ENCODE peak calls at places on chromosomes 4 and X, in ten cellular contexts. Z is SK-N-SH; Q is CD8-positive, alpha-beta T cell; K is CD4-positive, CD25-positive, alpha-beta regulatory T cell; W is tibial nerve; P is cardiac muscle cell; I is Karpas-422; F is body of pancreas; D is naive thymus-derived CD4-positive, alpha-beta T cell; S is neural progenitor cell. Y is an unnamed sample.

GRCh38 chr4:6992728-6993655 is 50.2 kb upstream of the TADA2B start:
- DNase-seq in Z (peak), Q (no peak), K (no peak), W (no peak), P (no peak), I (no peak), F (peak), D (no peak), S (no peak), Y (no peak)

GRCh38 chrX:115392871-115393270 is 103.4 kb downstream of the LUZP4 start:
- DNase-seq in Z (no peak), Q (no peak), K (no peak), W (no peak), P (no peak), I (no peak), F (no peak), D (no peak), S (no peak), Y (no peak)

GRCh38 chr4:77819409-77819835 is 254 bp upstream of the CNOT6L start:
- DNase-seq in Z (peak), Q (no peak), K (no peak), W (no peak), P (peak), I (peak), F (peak), D (peak), S (no peak), Y (no peak)

GRCh38 chr4:128715616-128716015 is 93.9 kb upstream of the JADE1 start:
- DNase-seq in Z (no peak), Q (no peak), K (no peak), W (no peak), P (no peak), I (no peak), F (no peak), D (no peak), S (no peak), Y (no peak)

GRCh38 chr4:155854597-155855226 is 11.4 kb downstream of the ASIC5 start:
- DNase-seq in Z (no peak), Q (no peak), K (no peak), W (no peak), P (no peak), I (no peak), F (no peak), D (no peak), S (peak), Y (no peak)

GRCh38 chrX:38409289-38409688 is 56.9 kb downstream of the OTC start:
- DNase-seq in Z (no peak), Q (no peak), K (no peak), W (no peak), P (no peak), I (no peak), F (no peak), D (no peak), S (no peak), Y (no peak)

GRCh38 chr4:45554423-45554822 is 569.4 kb downstream of the GABRG1 start:
- DNase-seq in Z (no peak), Q (no peak), K (no peak), W (no peak), P (no peak), I (no peak), F (no peak), D (no peak), S (no peak), Y (no peak)

GRCh38 chr4:102272318-102272717 is 73.0 kb downstream of the SLC39A8 start:
- DNase-seq in Z (no peak), Q (no peak), K (no peak), W (no peak), P (no peak), I (no peak), F (no peak), D (no peak), S (no peak), Y (no peak)

GRCh38 chrX:16826207-16826606 is 39.9 kb downstream of the TXLNG start:
- DNase-seq in Z (peak), Q (no peak), K (no peak), W (no peak), P (peak), I (peak), F (no peak), D (peak), S (peak), Y (no peak)

GRCh38 chrX:107826286-107827136 is 845 bp downstream of the MID2 start:
- DNase-seq in Z (peak), Q (peak), K (peak), W (peak), P (peak), I (peak), F (peak), D (peak), S (peak), Y (peak)

GRCh38 chr4:100360211-100360610 is 157.6 kb downstream of the EMCN start:
- DNase-seq in Z (no peak), Q (no peak), K (no peak), W (no peak), P (no peak), I (no peak), F (no peak), D (no peak), S (no peak), Y (no peak)

GRCh38 chr4:53962516-53963225 is 101.7 kb downstream of the CHIC2 start:
- DNase-seq in Z (peak), Q (no peak), K (no peak), W (peak), P (peak), I (peak), F (peak), D (no peak), S (peak), Y (no peak)

GRCh38 chrX:154476821-154477220 is 2.3 kb downstream of the LAGE3 start:
- DNase-seq in Z (no peak), Q (no peak), K (no peak), W (no peak), P (no peak), I (no peak), F (no peak), D (no peak), S (no peak), Y (no peak)

GRCh38 chrX:103396186-103396585 is 19.8 kb downstream of the BEX3 start:
- DNase-seq in Z (no peak), Q (no peak), K (no peak), W (no peak), P (no peak), I (no peak), F (no peak), D (no peak), S (no peak), Y (no peak)

GRCh38 chr4:94428884-94429283 is 22.9 kb upstream of the PDLIM5 start:
- DNase-seq in Z (no peak), Q (no peak), K (no peak), W (no peak), P (no peak), I (no peak), F (no peak), D (no peak), S (no peak), Y (no peak)

GRCh38 chr4:178553201-178553600 is 1111.0 kb upstream of the AGA start:
- DNase-seq in Z (no peak), Q (no peak), K (no peak), W (no peak), P (no peak), I (no peak), F (no peak), D (no peak), S (no peak), Y (no peak)

GRCh38 chrX:136209016-136209738 is 42.0 kb downstream of the MAP7D3 start:
- DNase-seq in Z (peak), Q (no peak), K (no peak), W (peak), P (peak), I (peak), F (peak), D (peak), S (peak), Y (peak)

GRCh38 chr4:72604324-72604723 is 35.3 kb upstream of the ADAMTS3 start:
- DNase-seq in Z (no peak), Q (no peak), K (no peak), W (peak), P (no peak), I (no peak), F (no peak), D (no peak), S (no peak), Y (no peak)

GRCh38 chrX:43969504-43970501 is 3.4 kb downstream of the NDP start:
- DNase-seq in Z (no peak), Q (no peak), K (no peak), W (no peak), P (no peak), I (no peak), F (no peak), D (no peak), S (peak), Y (no peak)

GRCh38 chrX:2629316-2630168 is 61.6 kb upstream of the CD99 start:
- DNase-seq in Z (no peak), Q (no peak), K (peak), W (no peak), P (no peak), I (peak), F (no peak), D (peak), S (no peak), Y (no peak)

GRCh38 chr4:71593306-71593705 is 190.6 kb downstream of the GC start:
- DNase-seq in Z (no peak), Q (no peak), K (no peak), W (no peak), P (no peak), I (no peak), F (no peak), D (no peak), S (no peak), Y (no peak)

GRCh38 chrX:109475174-109475891 is 6.6 kb downstream of the GUCY2F start:
- DNase-seq in Z (peak), Q (no peak), K (no peak), W (peak), P (peak), I (no peak), F (peak), D (no peak), S (peak), Y (peak)

GRCh38 chr4:127307996-127308395 is 324.8 kb upstream of the INTU start:
- DNase-seq in Z (no peak), Q (no peak), K (no peak), W (no peak), P (no peak), I (no peak), F (no peak), D (no peak), S (no peak), Y (no peak)

GRCh38 chr4:5395781-5396180 is 312.6 kb downstream of the EVC2 start:
- DNase-seq in Z (no peak), Q (no peak), K (no peak), W (no peak), P (no peak), I (no peak), F (no peak), D (no peak), S (no peak), Y (no peak)

GRCh38 chr4:121726642-121727268 is 30.0 kb upstream of the ANXA5 start:
- DNase-seq in Z (peak), Q (no peak), K (no peak), W (peak), P (peak), I (peak), F (no peak), D (peak), S (peak), Y (no peak)

GRCh38 chr4:158721680-158722079 is 1.5 kb downstream of the PPID start:
- DNase-seq in Z (no peak), Q (no peak), K (no peak), W (no peak), P (no peak), I (no peak), F (no peak), D (no peak), S (no peak), Y (no peak)
- H3K4me3 ChIP-seq in Z (no peak), Q (no peak), K (peak), W (no peak), P (no peak), I (peak), F (no peak), D (no peak), S (peak), Y (no peak)

GRCh38 chrX:22134681-22135080 is 102.6 kb downstream of the PHEX start:
- DNase-seq in Z (peak), Q (no peak), K (no peak), W (no peak), P (no peak), I (no peak), F (peak), D (no peak), S (no peak), Y (no peak)
- H3K27ac ChIP-seq in Z (peak), Q (no peak), K (no peak), W (no peak), P (peak), I (no peak), F (no peak), D (no peak), S (no peak), Y (no peak)

GRCh38 chr4:32560306-32560705 is 1840.1 kb downstream of the PCDH7 start:
- DNase-seq in Z (no peak), Q (no peak), K (no peak), W (no peak), P (peak), I (no peak), F (no peak), D (no peak), S (no peak), Y (no peak)
- H3K4me3 ChIP-seq in Z (peak), Q (no peak), K (no peak), W (no peak), P (no peak), I (no peak), F (no peak), D (no peak), S (no peak), Y (no peak)

GRCh38 chrX:87580862-87581261 is 63.3 kb downstream of the KLHL4 start:
- DNase-seq in Z (no peak), Q (no peak), K (no peak), W (no peak), P (peak), I (no peak), F (no peak), D (no peak), S (no peak), Y (no peak)
- H3K27ac ChIP-seq in Z (no peak), Q (no peak), K (no peak), W (no peak), P (no peak), I (no peak), F (no peak), D (no peak), S (no peak), Y (no peak)

GRCh38 chr4:26238782-26239647 is 81.8 kb upstream of the RBPJ start:
- DNase-seq in Z (no peak), Q (no peak), K (no peak), W (peak), P (no peak), I (no peak), F (peak), D (no peak), S (peak), Y (peak)
- H3K4me3 ChIP-seq in Z (peak), Q (no peak), K (no peak), W (no peak), P (no peak), I (no peak), F (no peak), D (no peak), S (peak), Y (no peak)

GRCh38 chrX:1528186-1528883 is 8.7 kb downstream of the P2RY8 start:
- DNase-seq in Z (no peak), Q (no peak), K (no peak), W (no peak), P (no peak), I (no peak), F (no peak), D (no peak), S (no peak), Y (no peak)
- H3K27ac ChIP-seq in Z (no peak), Q (no peak), K (peak), W (no peak), P (no peak), I (peak), F (no peak), D (no peak), S (no peak), Y (no peak)

GRCh38 chrX:130085551-130085986 is 24.7 kb downstream of the ELF4 start:
- DNase-seq in Z (no peak), Q (no peak), K (no peak), W (no peak), P (no peak), I (no peak), F (no peak), D (no peak), S (no peak), Y (no peak)
- H3K4me3 ChIP-seq in Z (no peak), Q (peak), K (peak), W (no peak), P (no peak), I (peak), F (no peak), D (peak), S (no peak), Y (no peak)

DNA sequence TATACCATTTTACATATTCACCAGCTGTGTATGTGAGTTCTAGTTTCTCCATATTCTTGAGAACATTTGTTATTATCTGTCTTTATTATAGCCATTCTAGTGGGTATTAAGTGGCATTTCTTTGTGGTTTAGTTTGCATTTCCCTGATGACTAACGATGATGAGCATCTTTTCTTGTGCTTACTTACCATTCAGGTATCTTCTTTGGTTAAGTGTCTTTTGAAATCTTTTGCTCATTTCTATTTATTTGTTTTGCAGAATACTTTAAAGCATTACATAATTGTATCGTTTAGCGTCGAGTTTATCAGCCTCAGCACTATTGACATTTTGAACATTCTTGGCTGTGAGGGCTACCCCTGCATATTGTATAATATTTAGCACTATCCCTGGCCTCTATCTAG is 85.4 kb downstream of the FRMPD4 start:
- DNase-seq in Z (no peak), Q (no peak), K (no peak), W (no peak), P (no peak), I (no peak), F (no peak), D (no peak), S (no peak), Y (no peak)
- H3K27ac ChIP-seq in Z (no peak), Q (no peak), K (no peak), W (no peak), P (no peak), I (no peak), F (no peak), D (no peak), S (no peak), Y (no peak)

GRCh38 chrX:134026732-134027311 is 41.4 kb upstream of the GPC3 start:
- DNase-seq in Z (peak), Q (no peak), K (no peak), W (peak), P (peak), I (no peak), F (peak), D (peak), S (peak), Y (peak)
- H3K4me3 ChIP-seq in Z (no peak), Q (no peak), K (no peak), W (no peak), P (no peak), I (no peak), F (no peak), D (no peak), S (peak), Y (no peak)

DNA sequence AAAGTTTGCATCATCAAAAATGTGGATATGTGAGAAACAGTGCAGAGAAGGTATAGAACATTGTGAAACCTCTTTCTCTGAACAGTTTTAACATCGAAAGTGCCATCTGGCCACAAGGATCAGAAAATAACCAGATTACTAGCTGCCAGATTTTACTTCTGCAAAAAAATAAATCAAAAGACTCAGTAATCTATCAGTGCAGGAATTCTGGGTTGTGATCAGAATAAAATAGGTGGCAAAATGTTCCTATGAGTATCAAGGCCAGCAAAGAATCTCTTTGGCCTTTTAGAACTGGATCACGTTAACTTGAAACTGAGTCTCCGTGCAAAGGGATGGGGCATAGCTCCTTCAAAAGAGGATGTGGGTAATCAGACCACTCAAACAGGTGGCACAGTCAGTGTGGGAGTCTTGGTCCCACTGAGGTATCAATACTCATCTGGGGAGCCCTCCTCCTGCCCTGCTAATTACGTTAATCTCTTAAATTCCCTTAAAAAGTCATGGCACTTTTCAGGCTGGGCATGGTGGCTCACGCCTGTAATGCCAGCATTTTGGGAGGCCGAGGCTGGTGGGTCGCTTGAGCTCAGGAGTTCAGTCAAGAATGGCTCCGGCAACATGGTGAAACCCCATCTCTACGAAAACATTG is 26.7 kb upstream of the RBM47 start:
- DNase-seq in Z (no peak), Q (no peak), K (no peak), W (no peak), P (no peak), I (no peak), F (no peak), D (no peak), S (no peak), Y (no peak)
- H3K27ac ChIP-seq in Z (no peak), Q (no peak), K (no peak), W (no peak), P (no peak), I (no peak), F (no peak), D (no peak), S (no peak), Y (no peak)